ENCODE peak calls at places on chromosomes 5 and 9, in eight cellular contexts. One of them, this sample, is unnamed.

GRCh38 chr9:117098331-117098730 is 316.5 kb downstream of the ASTN2 start:
- DNase-seq in activated gamma-delta T cell treated with anti-CD3 and anti-CD28 coated beads, Interleukin-2, amount 50 U/mL, for 16 hours: no peak
- DNase-seq in effector memory CD8-positive, alpha-beta T cell: no peak
- DNase-seq in Peyer's patch: no peak
- DNase-seq in WTC11: no peak
- DNase-seq in activated CD4-positive, alpha-beta T cell treated with anti-CD3 and anti-CD28 coated beads for 4 hours: no peak
- DNase-seq in DMS 273 treated with DMSO at 0.1 percent for 48 hours: no peak
- DNase-seq in COR-L47: no peak
- DNase-seq in this sample: no peak

GRCh38 chr5:109567374-109568044 is 122.2 kb upstream of the MAN2A1 start:
- DNase-seq in activated gamma-delta T cell treated with anti-CD3 and anti-CD28 coated beads, Interleukin-2, amount 50 U/mL, for 16 hours: no peak
- DNase-seq in effector memory CD8-positive, alpha-beta T cell: no peak
- DNase-seq in Peyer's patch: no peak
- DNase-seq in WTC11: no peak
- DNase-seq in activated CD4-positive, alpha-beta T cell treated with anti-CD3 and anti-CD28 coated beads for 4 hours: no peak
- DNase-seq in DMS 273 treated with DMSO at 0.1 percent for 48 hours: no peak
- DNase-seq in COR-L47: no peak
- DNase-seq in this sample: no peak

GRCh38 chr5:146339715-146340259 is 1.1 kb downstream of the POU4F3 start:
- DNase-seq in activated gamma-delta T cell treated with anti-CD3 and anti-CD28 coated beads, Interleukin-2, amount 50 U/mL, for 16 hours: no peak
- DNase-seq in effector memory CD8-positive, alpha-beta T cell: no peak
- DNase-seq in Peyer's patch: no peak
- DNase-seq in WTC11: no peak
- DNase-seq in activated CD4-positive, alpha-beta T cell treated with anti-CD3 and anti-CD28 coated beads for 4 hours: no peak
- DNase-seq in DMS 273 treated with DMSO at 0.1 percent for 48 hours: no peak
- DNase-seq in COR-L47: no peak
- DNase-seq in this sample: no peak

GRCh38 chr5:627840-628239 is 15.7 kb downstream of the CEP72 start:
- DNase-seq in activated gamma-delta T cell treated with anti-CD3 and anti-CD28 coated beads, Interleukin-2, amount 50 U/mL, for 16 hours: no peak
- DNase-seq in effector memory CD8-positive, alpha-beta T cell: no peak
- DNase-seq in Peyer's patch: no peak
- DNase-seq in WTC11: no peak
- DNase-seq in activated CD4-positive, alpha-beta T cell treated with anti-CD3 and anti-CD28 coated beads for 4 hours: no peak
- DNase-seq in DMS 273 treated with DMSO at 0.1 percent for 48 hours: no peak
- DNase-seq in COR-L47: no peak
- DNase-seq in this sample: no peak

GRCh38 chr5:158755221-158755620 is 344.5 kb downstream of the EBF1 start:
- DNase-seq in activated gamma-delta T cell treated with anti-CD3 and anti-CD28 coated beads, Interleukin-2, amount 50 U/mL, for 16 hours: no peak
- DNase-seq in effector memory CD8-positive, alpha-beta T cell: no peak
- DNase-seq in Peyer's patch: no peak
- DNase-seq in WTC11: no peak
- DNase-seq in activated CD4-positive, alpha-beta T cell treated with anti-CD3 and anti-CD28 coated beads for 4 hours: no peak
- DNase-seq in DMS 273 treated with DMSO at 0.1 percent for 48 hours: no peak
- DNase-seq in COR-L47: no peak
- DNase-seq in this sample: no peak

GRCh38 chr9:85427749-85428148 is 314.0 kb downstream of the AGTPBP1 start:
- DNase-seq in activated gamma-delta T cell treated with anti-CD3 and anti-CD28 coated beads, Interleukin-2, amount 50 U/mL, for 16 hours: no peak
- DNase-seq in effector memory CD8-positive, alpha-beta T cell: no peak
- DNase-seq in Peyer's patch: no peak
- DNase-seq in WTC11: no peak
- DNase-seq in activated CD4-positive, alpha-beta T cell treated with anti-CD3 and anti-CD28 coated beads for 4 hours: no peak
- DNase-seq in DMS 273 treated with DMSO at 0.1 percent for 48 hours: no peak
- DNase-seq in COR-L47: no peak
- DNase-seq in this sample: no peak

GRCh38 chr9:12996971-12997370 is 222.2 kb downstream of the LURAP1L start:
- DNase-seq in activated gamma-delta T cell treated with anti-CD3 and anti-CD28 coated beads, Interleukin-2, amount 50 U/mL, for 16 hours: no peak
- DNase-seq in effector memory CD8-positive, alpha-beta T cell: no peak
- DNase-seq in Peyer's patch: no peak
- DNase-seq in WTC11: no peak
- DNase-seq in activated CD4-positive, alpha-beta T cell treated with anti-CD3 and anti-CD28 coated beads for 4 hours: no peak
- DNase-seq in DMS 273 treated with DMSO at 0.1 percent for 48 hours: no peak
- DNase-seq in COR-L47: no peak
- DNase-seq in this sample: no peak

GRCh38 chr9:13380903-13381302 is 101.4 kb upstream of the MPDZ start:
- DNase-seq in activated gamma-delta T cell treated with anti-CD3 and anti-CD28 coated beads, Interleukin-2, amount 50 U/mL, for 16 hours: no peak
- DNase-seq in effector memory CD8-positive, alpha-beta T cell: no peak
- DNase-seq in Peyer's patch: no peak
- DNase-seq in WTC11: no peak
- DNase-seq in activated CD4-positive, alpha-beta T cell treated with anti-CD3 and anti-CD28 coated beads for 4 hours: no peak
- DNase-seq in DMS 273 treated with DMSO at 0.1 percent for 48 hours: no peak
- DNase-seq in COR-L47: no peak
- DNase-seq in this sample: no peak

GRCh38 chr9:79129865-79130480 is 441.8 kb upstream of the TLE4 start:
- DNase-seq in activated gamma-delta T cell treated with anti-CD3 and anti-CD28 coated beads, Interleukin-2, amount 50 U/mL, for 16 hours: no peak
- DNase-seq in effector memory CD8-positive, alpha-beta T cell: no peak
- DNase-seq in Peyer's patch: no peak
- DNase-seq in WTC11: peak
- DNase-seq in activated CD4-positive, alpha-beta T cell treated with anti-CD3 and anti-CD28 coated beads for 4 hours: no peak
- DNase-seq in DMS 273 treated with DMSO at 0.1 percent for 48 hours: no peak
- DNase-seq in COR-L47: peak
- DNase-seq in this sample: peak

GRCh38 chr9:13053504-13053903 is 226.0 kb downstream of the MPDZ start:
- DNase-seq in activated gamma-delta T cell treated with anti-CD3 and anti-CD28 coated beads, Interleukin-2, amount 50 U/mL, for 16 hours: no peak
- DNase-seq in effector memory CD8-positive, alpha-beta T cell: no peak
- DNase-seq in Peyer's patch: no peak
- DNase-seq in WTC11: no peak
- DNase-seq in activated CD4-positive, alpha-beta T cell treated with anti-CD3 and anti-CD28 coated beads for 4 hours: no peak
- DNase-seq in DMS 273 treated with DMSO at 0.1 percent for 48 hours: no peak
- DNase-seq in COR-L47: no peak
- DNase-seq in this sample: no peak

GRCh38 chr9:95572370-95573151 is 55.8 kb upstream of the PTCH1 start:
- DNase-seq in activated gamma-delta T cell treated with anti-CD3 and anti-CD28 coated beads, Interleukin-2, amount 50 U/mL, for 16 hours: no peak
- DNase-seq in effector memory CD8-positive, alpha-beta T cell: no peak
- DNase-seq in Peyer's patch: no peak
- DNase-seq in WTC11: no peak
- DNase-seq in activated CD4-positive, alpha-beta T cell treated with anti-CD3 and anti-CD28 coated beads for 4 hours: no peak
- DNase-seq in DMS 273 treated with DMSO at 0.1 percent for 48 hours: no peak
- DNase-seq in COR-L47: no peak
- DNase-seq in this sample: no peak

GRCh38 chr5:7876867-7877266 is 7.9 kb downstream of the MTRR start:
- DNase-seq in activated gamma-delta T cell treated with anti-CD3 and anti-CD28 coated beads, Interleukin-2, amount 50 U/mL, for 16 hours: no peak
- DNase-seq in effector memory CD8-positive, alpha-beta T cell: no peak
- DNase-seq in Peyer's patch: no peak
- DNase-seq in WTC11: no peak
- DNase-seq in activated CD4-positive, alpha-beta T cell treated with anti-CD3 and anti-CD28 coated beads for 4 hours: no peak
- DNase-seq in DMS 273 treated with DMSO at 0.1 percent for 48 hours: no peak
- DNase-seq in COR-L47: no peak
- DNase-seq in this sample: no peak

GRCh38 chr9:123337971-123338370 is 18.0 kb upstream of the CRB2 start:
- DNase-seq in activated gamma-delta T cell treated with anti-CD3 and anti-CD28 coated beads, Interleukin-2, amount 50 U/mL, for 16 hours: no peak
- DNase-seq in effector memory CD8-positive, alpha-beta T cell: no peak
- DNase-seq in Peyer's patch: no peak
- DNase-seq in WTC11: no peak
- DNase-seq in activated CD4-positive, alpha-beta T cell treated with anti-CD3 and anti-CD28 coated beads for 4 hours: no peak
- DNase-seq in DMS 273 treated with DMSO at 0.1 percent for 48 hours: no peak
- DNase-seq in COR-L47: no peak
- DNase-seq in this sample: no peak